ENCODE peak calls at places on chromosomes 5 and 9, in six cellular contexts. S is Calu3; E is GOT3; Q is C1 segment of cervical spinal cord; X is naive thymus-derived CD4-positive, alpha-beta T cell; K is adrenal gland. Y is an unnamed sample.

GRCh38 chr9:99825158-99826046 is 3.7 kb downstream of the NR4A3 start:
- DNase-seq in E (no peak), Q (no peak), S (no peak), K (peak), X (no peak), Y (no peak)

GRCh38 chr5:170748986-170749385 is 34.5 kb upstream of the GABRP start:
- DNase-seq in S (no peak), K (no peak), Q (no peak), X (no peak), E (no peak), Y (no peak)

GRCh38 chr9:135566552-135566951 is 5.0 kb downstream of the PAEP start:
- DNase-seq in X (no peak), S (peak), K (no peak), E (no peak), Q (no peak), Y (no peak)

GRCh38 chr5:155441849-155442248 is 428.3 kb downstream of the KIF4B start:
- DNase-seq in S (no peak), K (no peak), X (no peak), Q (no peak), E (no peak), Y (no peak)

GRCh38 chr5:140261403-140262171 is 41.3 kb downstream of the PFDN1 start:
- DNase-seq in X (no peak), E (peak), Q (peak), K (peak), S (peak), Y (peak)

GRCh38 chr5:126686451-126687126 is 85.8 kb downstream of the PHAX start:
- DNase-seq in S (no peak), K (no peak), Q (no peak), X (no peak), E (no peak), Y (no peak)

GRCh38 chr5:177385720-177386119 is 1.5 kb downstream of the SLC34A1 start:
- DNase-seq in K (no peak), S (no peak), X (no peak), E (no peak), Q (no peak), Y (no peak)

GRCh38 chr9:73996844-73997243 is 500.3 kb upstream of the RORB start:
- DNase-seq in Q (no peak), K (no peak), E (no peak), X (no peak), S (no peak), Y (no peak)

GRCh38 chr5:145915970-145916638 is 20.3 kb upstream of the SH3RF2 start:
- DNase-seq in S (no peak), K (no peak), E (no peak), Q (no peak), X (no peak), Y (no peak)

GRCh38 chr9:135244751-135245221 is 157.3 kb downstream of the OLFM1 start:
- DNase-seq in S (no peak), E (no peak), Q (no peak), X (no peak), K (no peak), Y (no peak)

GRCh38 chr9:129696803-129697110 is 31.3 kb downstream of the PRRX2 start:
- DNase-seq in X (no peak), E (no peak), S (no peak), K (no peak), Q (no peak), Y (no peak)

GRCh38 chr9:136239963-136240330 is 5.7 kb downstream of the QSOX2 start:
- DNase-seq in X (no peak), S (no peak), K (no peak), Q (no peak), E (no peak), Y (no peak)

GRCh38 chr5:128121679-128122078 is 38.1 kb downstream of the SLC12A2 start:
- DNase-seq in X (no peak), Q (no peak), E (no peak), K (no peak), S (peak), Y (no peak)

GRCh38 chr9:6584881-6585597 is 60.5 kb downstream of the GLDC start:
- DNase-seq in K (no peak), S (no peak), Q (no peak), E (no peak), X (peak), Y (peak)

GRCh38 chr9:129383005-129383414 is 204.9 kb upstream of the IER5L start:
- DNase-seq in S (peak), X (no peak), E (no peak), K (peak), Q (peak), Y (no peak)

GRCh38 chr9:101716629-101717028 is 21.8 kb downstream of the GRIN3A start:
- DNase-seq in Q (no peak), E (no peak), S (no peak), K (no peak), X (no peak), Y (peak)

GRCh38 chr5:169864483-169864882 is 115.8 kb downstream of the INSYN2B start:
- DNase-seq in Q (no peak), X (no peak), K (no peak), E (no peak), S (no peak), Y (no peak)

GRCh38 chr9:134376386-134377142 is 50.3 kb downstream of the RXRA start:
- DNase-seq in K (peak), X (no peak), E (no peak), S (no peak), Q (peak), Y (no peak)